ENCODE peak calls at places on chromosome 15, in eight cellular contexts. D is DND-41; V is NCI-H1092; M is stimulated activated naive CD4-positive, alpha-beta T cell; W is AG20443; J is B cell; U is dermis microvascular lymphatic vessel endothelial cell; F is AG10803. X is an unnamed sample.

GRCh38 chr15:43230640-43231115 is 9.9 kb upstream of the EPB42 start:
- DNase-seq in U (no peak), D (no peak), J (no peak), W (peak; percentile 86), M (no peak), V (no peak), F (peak; percentile 78), X (peak; percentile 52)

GRCh38 chr15:69452702-69453513 is at the start of gene RPLP1:
- DNase-seq in V (peak; percentile 88), U (peak; percentile 95), F (peak; percentile 93), M (peak; percentile 96), W (peak; percentile 98), D (peak; percentile 93), J (peak; percentile 97), X (peak; percentile 70)

GRCh38 chr15:72475674-72476073 is 1.5 kb downstream of the ARIH1 start:
- DNase-seq in W (no peak), M (no peak), U (no peak), J (no peak), F (no peak), D (no peak), V (no peak), X (no peak)

GRCh38 chr15:98548172-98548971 is 100.0 kb upstream of the IGF1R start:
- DNase-seq in W (peak; percentile 75), V (no peak), J (peak; percentile 31), D (no peak), M (peak; percentile 27), F (peak; percentile 40), U (peak; percentile 59), X (no peak)

GRCh38 chr15:25410649-25411048 is 28.2 kb downstream of the UBE3A start:
- DNase-seq in V (no peak), J (no peak), D (no peak), U (no peak), W (no peak), M (no peak), F (no peak), X (no peak)

GRCh38 chr15:31067890-31068603 is 33.5 kb downstream of the TRPM1 start:
- DNase-seq in W (no peak), J (no peak), M (no peak), V (no peak), F (no peak), D (no peak), U (no peak), X (no peak)

GRCh38 chr15:67146875-67147381 is 81.5 kb downstream of the SMAD3 start:
- DNase-seq in D (no peak), M (peak; percentile 16), V (no peak), U (peak; percentile 96), W (peak; percentile 80), J (no peak), F (peak; percentile 87), X (no peak)

GRCh38 chr15:31031471-31032064 is 40.1 kb upstream of the MTMR10 start:
- DNase-seq in W (no peak), V (no peak), J (peak; percentile 21), U (peak; percentile 68), F (peak; percentile 57), D (no peak), M (no peak), X (no peak)

GRCh38 chr15:65042776-65043322 is 2.3 kb upstream of the SLC51B start:
- DNase-seq in M (no peak), D (no peak), V (no peak), U (no peak), F (no peak), W (no peak), J (no peak), X (no peak)

GRCh38 chr15:31402511-31403056 is 75.9 kb downstream of the KLF13 start:
- DNase-seq in F (peak; percentile 77), V (no peak), J (no peak), U (no peak), D (no peak), M (no peak), W (peak; percentile 66), X (no peak)

GRCh38 chr15:85388506-85388905 is 8.1 kb downstream of the AKAP13 start:
- DNase-seq in V (no peak), U (no peak), J (no peak), D (no peak), F (peak; percentile 20), W (no peak), M (no peak), X (no peak)

GRCh38 chr15:69324031-69324430 is 25.3 kb downstream of the PAQR5 start:
- DNase-seq in M (no peak), D (no peak), W (no peak), U (no peak), V (no peak), J (no peak), F (peak; percentile 45), X (no peak)

GRCh38 chr15:31277335-31278055 is 49.1 kb upstream of the KLF13 start:
- DNase-seq in F (no peak), V (no peak), M (no peak), W (no peak), J (no peak), D (peak; percentile 1), U (no peak), X (no peak)

GRCh38 chr15:81863157-81863556 is 182.7 kb downstream of the MEX3B start:
- DNase-seq in D (no peak), F (no peak), M (no peak), V (no peak), U (no peak), W (no peak), J (no peak), X (no peak)

GRCh38 chr15:57031605-57032004 is 113.2 kb downstream of the TCF12 start:
- DNase-seq in F (peak; percentile 30), J (no peak), D (no peak), M (no peak), V (no peak), U (peak; percentile 88), W (peak; percentile 12), X (no peak)

GRCh38 chr15:64749167-64749566 is 26.2 kb downstream of the RBPMS2 start:
- DNase-seq in F (peak; percentile 78), W (peak; percentile 55), V (no peak), J (no peak), U (no peak), D (no peak), M (no peak), X (peak; percentile 7)

GRCh38 chr15:59166156-59166555 is 40.5 kb upstream of the LDHAL6B start:
- DNase-seq in F (peak; percentile 73), J (no peak), U (no peak), W (no peak), M (no peak), D (no peak), V (no peak), X (no peak)

GRCh38 chr15:50162988-50163718 is 18.8 kb upstream of the SLC27A2 start:
- DNase-seq in F (no peak), M (no peak), V (no peak), U (no peak), W (no peak), D (no peak), J (no peak), X (no peak)

GRCh38 chr15:51077565-51078153 is 17.0 kb downstream of the TNFAIP8L3 start:
- DNase-seq in U (peak; percentile 17), F (peak; percentile 48), D (no peak), M (peak; percentile 54), W (peak; percentile 94), J (peak; percentile 72), V (no peak), X (no peak)

GRCh38 chr15:50262533-50262932 is 3.0 kb downstream of the HDC start:
- DNase-seq in V (no peak), J (no peak), U (no peak), F (no peak), M (no peak), W (no peak), D (peak; percentile 38), X (no peak)

GRCh38 chr15:90219421-90220141 is 14.2 kb downstream of the CIB1 start:
- DNase-seq in U (peak; percentile 44), J (peak; percentile 82), V (no peak), W (peak; percentile 74), D (peak; percentile 61), F (no peak), M (peak; percentile 67), X (no peak)

GRCh38 chr15:42736178-42736792 is 643 bp downstream of the CDAN1 start:
- DNase-seq in M (peak; percentile 56), J (peak; percentile 39), W (peak; percentile 72), V (no peak), U (peak; percentile 26), D (peak; percentile 25), F (no peak), X (no peak)

GRCh38 chr15:99446565-99447496 is 119.0 kb upstream of the MEF2A start:
- DNase-seq in V (peak; percentile 30), J (no peak), F (no peak), W (no peak), D (no peak), U (no peak), M (no peak), X (no peak)

GRCh38 chr15:29969587-29970401 is 113.0 kb upstream of the GOLGA8J start:
- DNase-seq in V (no peak), D (no peak), M (no peak), J (no peak), W (no peak), U (no peak), F (no peak), X (no peak)

GRCh38 chr15:38299216-38299615 is 46.6 kb downstream of the SPRED1 start:
- DNase-seq in M (no peak), D (no peak), F (peak; percentile 47), W (no peak), U (no peak), J (no peak), V (no peak), X (peak; percentile 45)

GRCh38 chr15:70083946-70084345 is 13.8 kb downstream of the TLE3 start:
- DNase-seq in V (no peak), U (no peak), D (no peak), W (no peak), J (no peak), F (no peak), M (no peak), X (no peak)

GRCh38 chr15:73593278-73594074 is 39.7 kb downstream of the NPTN start:
- DNase-seq in M (no peak), F (no peak), U (peak; percentile 50), D (no peak), W (no peak), V (peak; percentile 29), J (no peak), X (no peak)

GRCh38 chr15:86892774-86893449 is 813.2 kb downstream of the AGBL1 start:
- DNase-seq in M (no peak), F (peak; percentile 29), V (no peak), D (no peak), J (no peak), U (no peak), W (no peak), X (no peak)

GRCh38 chr15:90083954-90084607 is 18.2 kb downstream of the IDH2 start:
- DNase-seq in J (no peak), V (no peak), F (no peak), D (no peak), M (no peak), U (no peak), W (no peak), X (no peak)

GRCh38 chr15:83654379-83655236 is 685 bp downstream of the ADAMTSL3 start:
- DNase-seq in M (no peak), J (no peak), U (peak; percentile 33), D (no peak), F (no peak), V (no peak), W (no peak), X (no peak)

GRCh38 chr15:93286456-93286855 is 197.4 kb upstream of the RGMA start:
- DNase-seq in J (no peak), W (no peak), M (no peak), F (no peak), U (no peak), V (no peak), D (no peak), X (no peak)

GRCh38 chr15:40258544-40258943 is 19.7 kb downstream of the PAK6 start:
- DNase-seq in W (no peak), M (no peak), U (no peak), F (no peak), V (no peak), J (no peak), D (no peak), X (no peak)

GRCh38 chr15:78913012-78913411 is 31.8 kb downstream of the CTSH start:
- DNase-seq in V (no peak), W (no peak), D (no peak), F (no peak), M (no peak), U (no peak), J (no peak), X (no peak)